ENCODE peak calls at places on chromosomes 3 and 15, in seven cellular contexts. S is left ventricle myocardium inferior, X is fibroblast of mammary gland, J is right lobe of liver, P is right atrium auricular region, R is Caco-2, V is HFFc6. G is an unnamed sample.

GRCh38 chr3:147797095-147797494 is 387.9 kb downstream of the ZIC1 start:
- DNase-seq in S (no peak), R (no peak), P (no peak), V (no peak), J (no peak), X (no peak), G (no peak)

GRCh38 chr3:69254351-69254750 is 131.5 kb downstream of the FRMD4B start:
- DNase-seq in X (no peak), V (no peak), S (no peak), R (no peak), P (no peak), J (no peak), G (no peak)

GRCh38 chr3:9301091-9301490 is 51.6 kb upstream of the SRGAP3 start:
- DNase-seq in X (peak; percentile 18), S (no peak), R (no peak), V (peak; percentile 56), P (no peak), J (no peak), G (no peak)

GRCh38 chr15:40511093-40511471 is 40.3 kb downstream of the CHST14 start:
- DNase-seq in X (peak; percentile 27), P (no peak), V (no peak), S (no peak), R (no peak), J (no peak), G (no peak)

GRCh38 chr3:18100126-18100525 is 325.0 kb downstream of the SATB1 start:
- DNase-seq in X (peak; percentile 28), J (no peak), P (no peak), R (no peak), S (no peak), V (no peak), G (no peak)

GRCh38 chr3:9883676-9884554 is 3.9 kb upstream of the CIDEC start:
- DNase-seq in X (peak; percentile 91), V (peak; percentile 65), R (no peak), P (no peak), J (no peak), S (no peak), G (no peak)

GRCh38 chr3:191327526-191327925 is 1.7 kb upstream of the CCDC50 start:
- DNase-seq in X (no peak), S (no peak), V (no peak), P (no peak), R (no peak), J (no peak), G (no peak)

GRCh38 chr3:151228291-151229125 is 25.5 kb upstream of the GPR171 start:
- DNase-seq in R (no peak), P (no peak), J (no peak), S (no peak), V (peak; percentile 41), X (peak; percentile 79), G (no peak)

GRCh38 chr15:80856400-80856799 is 77.2 kb downstream of the CEMIP start:
- DNase-seq in R (peak; percentile 13), J (no peak), V (no peak), P (no peak), X (no peak), S (no peak), G (no peak)

GRCh38 chr3:50251220-50251619 is 15.2 kb downstream of the GNAI2 start:
- DNase-seq in R (no peak), P (peak; percentile 59), V (peak; percentile 97), S (no peak), J (no peak), X (peak; percentile 98), G (no peak)

GRCh38 chr3:120645083-120645800 is 36.8 kb downstream of the HGD start:
- DNase-seq in J (no peak), V (no peak), S (no peak), P (no peak), R (no peak), X (no peak), G (no peak)

GRCh38 chr15:65962187-65962586 is 92.9 kb downstream of the RAB11A start:
- DNase-seq in S (no peak), V (no peak), X (no peak), P (no peak), R (no peak), J (no peak), G (no peak)

GRCh38 chr15:40506964-40507571 is 36.3 kb downstream of the CHST14 start:
- DNase-seq in V (peak; percentile 55), R (peak; percentile 85), P (peak; percentile 77), J (peak; percentile 81), X (peak; percentile 68), S (peak; percentile 78), G (peak; percentile 89)

GRCh38 chr3:52423214-52423613 is 21.7 kb downstream of the SEMA3G start:
- DNase-seq in X (no peak), P (no peak), R (no peak), V (no peak), J (peak; percentile 15), S (no peak), G (no peak)

GRCh38 chr3:99498544-99499234 is 139.7 kb upstream of the COL8A1 start:
- DNase-seq in J (no peak), S (no peak), V (no peak), R (no peak), X (no peak), P (no peak), G (no peak)

GRCh38 chr3:153757839-153758238 is 363.4 kb upstream of the ARHGEF26 start:
- DNase-seq in V (no peak), P (no peak), X (no peak), R (no peak), S (no peak), J (no peak), G (no peak)

GRCh38 chr15:56805466-56806146 is 72.3 kb upstream of the ZNF280D start:
- DNase-seq in J (no peak), P (peak; percentile 66), R (no peak), X (peak; percentile 90), V (peak; percentile 70), S (no peak), G (no peak)

GRCh38 chr3:131549340-131549739 is 46.6 kb upstream of the MRPL3 start:
- DNase-seq in X (peak; percentile 26), R (no peak), J (no peak), P (no peak), S (no peak), V (no peak), G (no peak)

GRCh38 chr15:89654847-89655805 is at the start of gene KIF7:
- DNase-seq in V (peak; percentile 45), J (no peak), S (no peak), R (peak; percentile 67), X (peak; percentile 40), P (no peak), G (no peak)

GRCh38 chr15:20355256-20355868 is 186.2 kb downstream of the GOLGA6L6 start:
- DNase-seq in V (no peak), X (no peak), S (no peak), J (peak; percentile 48), P (no peak), R (no peak), G (peak; percentile 76)

GRCh38 chr3:40720863-40721262 is 196.1 kb downstream of the ZNF621 start:
- DNase-seq in S (no peak), J (no peak), V (no peak), R (no peak), X (peak; percentile 6), P (no peak), G (no peak)

GRCh38 chr3:123489400-123490004 is 40.6 kb upstream of the ADCY5 start:
- DNase-seq in P (peak; percentile 68), V (peak; percentile 18), J (peak; percentile 67), S (peak; percentile 73), X (peak; percentile 69), R (peak; percentile 81), G (peak; percentile 83)

GRCh38 chr3:10116138-10116460 is 624 bp downstream of the BRK1 start:
- DNase-seq in V (peak; percentile 32), X (peak; percentile 60), J (no peak), R (peak; percentile 23), S (no peak), P (no peak), G (no peak)

GRCh38 chr3:178719036-178719635 is 182.9 kb downstream of the KCNMB2 start:
- DNase-seq in R (no peak), P (no peak), J (no peak), V (no peak), S (no peak), X (peak; percentile 20), G (no peak)

GRCh38 chr3:155069729-155070128 is 10.4 kb upstream of the MME start:
- DNase-seq in P (no peak), R (no peak), V (peak; percentile 24), J (no peak), X (peak; percentile 69), S (no peak), G (no peak)

DNA sequence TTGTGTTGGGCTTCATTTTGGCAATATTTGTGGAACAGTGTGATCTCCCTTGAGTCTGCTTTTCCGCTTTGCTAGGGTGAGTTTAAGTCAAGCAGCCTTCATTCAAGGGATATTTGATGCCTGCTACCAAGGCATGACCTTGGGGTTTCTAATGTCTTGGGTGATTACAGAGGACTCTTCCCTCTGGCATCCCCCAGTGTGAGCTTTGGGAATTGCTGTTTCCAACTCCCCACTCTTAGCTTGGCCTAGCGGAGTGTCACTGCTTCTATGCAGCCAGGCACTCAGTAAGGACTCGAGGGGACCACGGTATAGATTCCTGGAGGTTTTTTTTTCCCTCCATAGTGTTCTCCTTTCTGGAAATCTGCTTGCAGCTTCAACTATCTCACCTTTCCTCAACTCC is 21.1 kb downstream of the GCNT3 start:
- DNase-seq in J (no peak), P (no peak), V (peak; percentile 12), X (peak; percentile 5), R (peak; percentile 47), S (no peak), G (no peak)
- TF ChIP-seq CTCF in J (no peak), P (no peak), V (peak; percentile 68), X (peak; percentile 52), R (peak; percentile 62), S (no peak), G (no peak)

GRCh38 chr3:23916886-23917815 is at the start of the genes NKIRAS1 and RPL15:
- DNase-seq in J (peak; percentile 99), R (peak; percentile 97), X (peak; percentile 96), P (peak; percentile 97), V (peak; percentile 96), S (peak; percentile 98), G (peak; percentile 99)
- TF ChIP-seq CTCF in J (peak; percentile 55), R (peak; percentile 54), X (peak; percentile 19), P (peak; percentile 61), V (peak; percentile 79), S (peak; percentile 72), G (peak; percentile 1)

GRCh38 chr3:173553635-173554280 is 156.2 kb downstream of the NLGN1 start:
- DNase-seq in S (no peak), R (peak; percentile 27), J (no peak), P (no peak), V (peak; percentile 42), X (peak; percentile 62), G (no peak)
- TF ChIP-seq CTCF in S (peak; percentile 83), R (peak; percentile 55), J (peak; percentile 68), P (peak; percentile 79), V (peak; percentile 88), X (peak; percentile 84), G (peak; percentile 47)

GRCh38 chr15:71530116-71530515 is 280.2 kb upstream of the NR2E3 start:
- DNase-seq in R (no peak), P (no peak), V (no peak), J (no peak), S (no peak), X (no peak), G (no peak)

GRCh38 chr15:71538181-71538580 is 272.2 kb upstream of the NR2E3 start:
- DNase-seq in V (no peak), R (no peak), X (peak; percentile 23), P (no peak), J (no peak), S (no peak), G (no peak)

GRCh38 chr15:71538922-71539321 is 271.4 kb upstream of the NR2E3 start:
- DNase-seq in X (no peak), V (no peak), S (no peak), R (no peak), P (no peak), J (no peak), G (no peak)

GRCh38 chr15:71529353-71529752 is 281.0 kb upstream of the NR2E3 start:
- DNase-seq in V (no peak), P (no peak), X (no peak), R (no peak), S (no peak), J (no peak), G (no peak)

GRCh38 chr15:71532994-71533393 is 277.4 kb upstream of the NR2E3 start:
- DNase-seq in X (peak; percentile 59), R (peak; percentile 27), J (no peak), S (no peak), P (no peak), V (peak; percentile 22), G (no peak)
- TF ChIP-seq CTCF in X (peak; percentile 79), R (peak; percentile 68), J (peak; percentile 75), S (peak; percentile 70), P (peak; percentile 69), V (peak; percentile 85), G (peak; percentile 11)

G was measured in kidney.